ENCODE peak calls at places on chromosomes 5 and 9, in four cellular contexts. One of them, this sample, is unnamed.
A peak's percentile ranks its signal among the peaks of the same experiment; 100 is the strongest.

GRCh38 chr5:157961828-157962390 is 103.0 kb upstream of the CLINT1 start:
- DNase-seq in NCI-H82: no peak
- DNase-seq in stimulated activated naive CD8-positive, alpha-beta T cell treated with anti-CD3 and anti-CD28 coated beads, Interleukin-15, Interleukin-2, amounts not matched to agents 100 U/mL and 50 U/mL, for 24 hours: no peak
- DNase-seq in EH: no peak
- DNase-seq in this sample: no peak

GRCh38 chr9:125659954-125660353 is 47.1 kb downstream of the MAPKAP1 start:
- DNase-seq in stimulated activated naive CD8-positive, alpha-beta T cell treated with anti-CD3 and anti-CD28 coated beads, Interleukin-15, Interleukin-2, amounts not matched to agents 100 U/mL and 50 U/mL, for 24 hours: peak; percentile 25
- DNase-seq in NCI-H82: no peak
- DNase-seq in EH: peak; percentile 91
- DNase-seq in this sample: no peak

GRCh38 chr5:167792538-167792937 is 498.9 kb upstream of the WWC1 start:
- DNase-seq in stimulated activated naive CD8-positive, alpha-beta T cell treated with anti-CD3 and anti-CD28 coated beads, Interleukin-15, Interleukin-2, amounts not matched to agents 100 U/mL and 50 U/mL, for 24 hours: no peak
- DNase-seq in NCI-H82: no peak
- DNase-seq in EH: no peak
- DNase-seq in this sample: no peak

GRCh38 chr5:14557203-14557725 is 24.3 kb upstream of the OTULINL start:
- DNase-seq in NCI-H82: peak; percentile 67
- DNase-seq in EH: no peak
- DNase-seq in stimulated activated naive CD8-positive, alpha-beta T cell treated with anti-CD3 and anti-CD28 coated beads, Interleukin-15, Interleukin-2, amounts not matched to agents 100 U/mL and 50 U/mL, for 24 hours: no peak
- DNase-seq in this sample: no peak

GRCh38 chr5:118115791-118116190 is 872.6 kb downstream of the DTWD2 start:
- DNase-seq in NCI-H82: no peak
- DNase-seq in EH: peak; percentile 74
- DNase-seq in stimulated activated naive CD8-positive, alpha-beta T cell treated with anti-CD3 and anti-CD28 coated beads, Interleukin-15, Interleukin-2, amounts not matched to agents 100 U/mL and 50 U/mL, for 24 hours: no peak
- DNase-seq in this sample: no peak

GRCh38 chr5:127934791-127935256 is 148.7 kb upstream of the SLC12A2 start:
- DNase-seq in EH: peak; percentile 63
- DNase-seq in NCI-H82: peak; percentile 69
- DNase-seq in stimulated activated naive CD8-positive, alpha-beta T cell treated with anti-CD3 and anti-CD28 coated beads, Interleukin-15, Interleukin-2, amounts not matched to agents 100 U/mL and 50 U/mL, for 24 hours: no peak
- DNase-seq in this sample: no peak

GRCh38 chr9:128911529-128912035 is 9.2 kb upstream of the PHYHD1 start:
- DNase-seq in EH: peak; percentile 96
- DNase-seq in NCI-H82: no peak
- DNase-seq in stimulated activated naive CD8-positive, alpha-beta T cell treated with anti-CD3 and anti-CD28 coated beads, Interleukin-15, Interleukin-2, amounts not matched to agents 100 U/mL and 50 U/mL, for 24 hours: no peak
- DNase-seq in this sample: no peak

GRCh38 chr5:173926359-173926758 is 38.2 kb downstream of the CPEB4 start:
- DNase-seq in NCI-H82: no peak
- DNase-seq in EH: peak; percentile 81
- DNase-seq in stimulated activated naive CD8-positive, alpha-beta T cell treated with anti-CD3 and anti-CD28 coated beads, Interleukin-15, Interleukin-2, amounts not matched to agents 100 U/mL and 50 U/mL, for 24 hours: no peak
- DNase-seq in this sample: no peak

GRCh38 chr5:87302061-87302460 is 34.4 kb downstream of the RASA1 start:
- DNase-seq in NCI-H82: no peak
- DNase-seq in stimulated activated naive CD8-positive, alpha-beta T cell treated with anti-CD3 and anti-CD28 coated beads, Interleukin-15, Interleukin-2, amounts not matched to agents 100 U/mL and 50 U/mL, for 24 hours: no peak
- DNase-seq in EH: peak; percentile 33
- DNase-seq in this sample: no peak

GRCh38 chr9:127976943-127977871 is 3.6 kb downstream of the EEIG1 start:
- DNase-seq in EH: no peak
- DNase-seq in stimulated activated naive CD8-positive, alpha-beta T cell treated with anti-CD3 and anti-CD28 coated beads, Interleukin-15, Interleukin-2, amounts not matched to agents 100 U/mL and 50 U/mL, for 24 hours: no peak
- DNase-seq in NCI-H82: no peak
- DNase-seq in this sample: no peak

GRCh38 chr9:130237071-130237470 is 28.5 kb upstream of the HMCN2 start:
- DNase-seq in NCI-H82: no peak
- DNase-seq in stimulated activated naive CD8-positive, alpha-beta T cell treated with anti-CD3 and anti-CD28 coated beads, Interleukin-15, Interleukin-2, amounts not matched to agents 100 U/mL and 50 U/mL, for 24 hours: no peak
- DNase-seq in EH: no peak
- DNase-seq in this sample: no peak

GRCh38 chr9:21576331-21577189 is 94.4 kb upstream of the IFNE start:
- DNase-seq in EH: peak; percentile 95
- DNase-seq in NCI-H82: no peak
- DNase-seq in stimulated activated naive CD8-positive, alpha-beta T cell treated with anti-CD3 and anti-CD28 coated beads, Interleukin-15, Interleukin-2, amounts not matched to agents 100 U/mL and 50 U/mL, for 24 hours: peak; percentile 38
- DNase-seq in this sample: no peak

GRCh38 chr9:127283917-127284316 is 19.3 kb downstream of the GARNL3 start:
- DNase-seq in stimulated activated naive CD8-positive, alpha-beta T cell treated with anti-CD3 and anti-CD28 coated beads, Interleukin-15, Interleukin-2, amounts not matched to agents 100 U/mL and 50 U/mL, for 24 hours: no peak
- DNase-seq in EH: peak; percentile 58
- DNase-seq in NCI-H82: peak; percentile 46
- DNase-seq in this sample: peak; percentile 12

GRCh38 chr5:111498346-111498745 is 14.0 kb downstream of the STARD4 start:
- DNase-seq in stimulated activated naive CD8-positive, alpha-beta T cell treated with anti-CD3 and anti-CD28 coated beads, Interleukin-15, Interleukin-2, amounts not matched to agents 100 U/mL and 50 U/mL, for 24 hours: no peak
- DNase-seq in NCI-H82: no peak
- DNase-seq in EH: no peak
- DNase-seq in this sample: no peak

GRCh38 chr5:69498384-69498783 is 5.8 kb downstream of the OCLN start:
- DNase-seq in EH: peak; percentile 38
- DNase-seq in stimulated activated naive CD8-positive, alpha-beta T cell treated with anti-CD3 and anti-CD28 coated beads, Interleukin-15, Interleukin-2, amounts not matched to agents 100 U/mL and 50 U/mL, for 24 hours: no peak
- DNase-seq in NCI-H82: no peak
- DNase-seq in this sample: no peak

GRCh38 chr5:133848306-133848924 is 120.0 kb downstream of the C5orf15 start:
- DNase-seq in NCI-H82: no peak
- DNase-seq in stimulated activated naive CD8-positive, alpha-beta T cell treated with anti-CD3 and anti-CD28 coated beads, Interleukin-15, Interleukin-2, amounts not matched to agents 100 U/mL and 50 U/mL, for 24 hours: no peak
- DNase-seq in EH: no peak
- DNase-seq in this sample: no peak

GRCh38 chr5:36090033-36090432 is 23.4 kb upstream of the UGT3A2 start:
- DNase-seq in NCI-H82: peak; percentile 86
- DNase-seq in stimulated activated naive CD8-positive, alpha-beta T cell treated with anti-CD3 and anti-CD28 coated beads, Interleukin-15, Interleukin-2, amounts not matched to agents 100 U/mL and 50 U/mL, for 24 hours: no peak
- DNase-seq in EH: peak; percentile 54
- DNase-seq in this sample: no peak

GRCh38 chr9:94139672-94140417 is 55.6 kb downstream of the PTPDC1 start:
- DNase-seq in EH: peak; percentile 98
- DNase-seq in stimulated activated naive CD8-positive, alpha-beta T cell treated with anti-CD3 and anti-CD28 coated beads, Interleukin-15, Interleukin-2, amounts not matched to agents 100 U/mL and 50 U/mL, for 24 hours: no peak
- DNase-seq in NCI-H82: peak; percentile 94
- DNase-seq in this sample: peak; percentile 61

GRCh38 chr5:168867271-168867670 is 288.1 kb upstream of the PANK3 start:
- DNase-seq in stimulated activated naive CD8-positive, alpha-beta T cell treated with anti-CD3 and anti-CD28 coated beads, Interleukin-15, Interleukin-2, amounts not matched to agents 100 U/mL and 50 U/mL, for 24 hours: no peak
- DNase-seq in NCI-H82: no peak
- DNase-seq in EH: no peak
- DNase-seq in this sample: no peak

GRCh38 chr9:16150501-16150900 is 597.7 kb downstream of the CCDC171 start:
- DNase-seq in EH: no peak
- DNase-seq in NCI-H82: peak; percentile 1
- DNase-seq in stimulated activated naive CD8-positive, alpha-beta T cell treated with anti-CD3 and anti-CD28 coated beads, Interleukin-15, Interleukin-2, amounts not matched to agents 100 U/mL and 50 U/mL, for 24 hours: no peak
- DNase-seq in this sample: no peak

GRCh38 chr9:130213898-130214761 is 41.9 kb downstream of the NCS1 start:
- DNase-seq in stimulated activated naive CD8-positive, alpha-beta T cell treated with anti-CD3 and anti-CD28 coated beads, Interleukin-15, Interleukin-2, amounts not matched to agents 100 U/mL and 50 U/mL, for 24 hours: no peak
- DNase-seq in NCI-H82: peak; percentile 73
- DNase-seq in EH: no peak
- DNase-seq in this sample: peak; percentile 80